ENCODE peak calls at places on chromosome 4, in five cellular contexts. C is prostate gland, P is Calu3, Y is heart left ventricle, Z is neural crest cell. V is an unnamed sample.

GRCh38 chr4:1329408-1330371 is 17.3 kb upstream of the UVSSA start:
- DNase-seq in Y (peak), P (peak), C (no peak), Z (no peak), V (no peak)

GRCh38 chr4:124684301-124684700 is 28.2 kb downstream of the ANKRD50 start:
- DNase-seq in C (no peak), Y (no peak), Z (no peak), P (no peak), V (no peak)

GRCh38 chr4:996030-996993 is 3.1 kb upstream of the SLC26A1 start:
- DNase-seq in C (no peak), P (no peak), Z (no peak), Y (no peak), V (no peak)

GRCh38 chr4:3122081-3122563 is 47.6 kb downstream of the HTT start:
- DNase-seq in P (no peak), Z (no peak), Y (no peak), C (no peak), V (no peak)

GRCh38 chr4:169645627-169646026 is 25.2 kb downstream of the CLCN3 start:
- DNase-seq in P (no peak), C (no peak), Y (no peak), Z (no peak), V (no peak)

GRCh38 chr4:6420972-6421371 is 51.4 kb downstream of the PPP2R2C start:
- DNase-seq in Y (no peak), C (no peak), P (no peak), Z (no peak), V (no peak)

GRCh38 chr4:77007358-77008230 is 58.0 kb downstream of the SEPTIN11 start:
- DNase-seq in Y (peak), C (no peak), P (peak), Z (no peak), V (no peak)

GRCh38 chr4:139582044-139582443 is 26.0 kb upstream of the SETD7 start:
- DNase-seq in P (no peak), Z (no peak), C (no peak), Y (no peak), V (no peak)

GRCh38 chr4:140257461-140258305 is 103.7 kb upstream of the MAML3 start:
- DNase-seq in Y (no peak), P (no peak), Z (no peak), C (no peak), V (no peak)

GRCh38 chr4:7342223-7342576 is 92.5 kb downstream of the PSAPL1 start:
- DNase-seq in P (no peak), Y (no peak), C (no peak), Z (no peak), V (no peak)

GRCh38 chr4:687048-687974 is 1.6 kb downstream of the SLC49A3 start:
- DNase-seq in P (peak), Y (peak), C (no peak), Z (no peak), V (no peak)

GRCh38 chr4:11467931-11468330 is 39.2 kb upstream of the HS3ST1 start:
- DNase-seq in P (no peak), Z (no peak), Y (no peak), C (no peak), V (no peak)

GRCh38 chr4:176927664-176928063 is 134.9 kb upstream of the VEGFC start:
- DNase-seq in C (no peak), Y (no peak), P (no peak), Z (no peak), V (no peak)

GRCh38 chr4:8163026-8163425 is 4.4 kb upstream of the ABLIM2 start:
- DNase-seq in C (no peak), Z (no peak), Y (peak), P (no peak), V (no peak)

GRCh38 chr4:149933120-149933519 is 117.5 kb upstream of the IQCM start:
- DNase-seq in Z (no peak), C (no peak), P (no peak), Y (no peak), V (no peak)

GRCh38 chr4:86934772-86935498 is at the start of gene AFF1:
- DNase-seq in P (peak), C (peak), Y (peak), Z (peak), V (peak)

GRCh38 chr4:145840162-145840768 is 98.4 kb downstream of the ZNF827 start:
- DNase-seq in Z (no peak), C (no peak), P (peak), Y (no peak), V (no peak)

GRCh38 chr4:10589308-10589707 is 95.3 kb downstream of the CLNK start:
- DNase-seq in Z (no peak), C (no peak), Y (no peak), P (no peak), V (no peak)

GRCh38 chr4:33883111-33883510 is 2361.2 kb downstream of the ARAP2 start:
- DNase-seq in C (no peak), Z (no peak), P (no peak), Y (no peak), V (no peak)

GRCh38 chr4:20298986-20299385 is 47.3 kb downstream of the SLIT2 start:
- DNase-seq in C (no peak), Y (no peak), Z (no peak), P (no peak), V (no peak)
- TF ChIP-seq CTCF in C (no peak), Y (no peak), Z (no peak), P (no peak), V (no peak)

GRCh38 chr4:98245226-98245625 is 16.0 kb upstream of the RAP1GDS1 start:
- DNase-seq in P (no peak), Y (no peak), Z (no peak), C (no peak), V (no peak)
- TF ChIP-seq CTCF in P (no peak), Y (no peak), Z (no peak), C (no peak), V (no peak)

DNA sequence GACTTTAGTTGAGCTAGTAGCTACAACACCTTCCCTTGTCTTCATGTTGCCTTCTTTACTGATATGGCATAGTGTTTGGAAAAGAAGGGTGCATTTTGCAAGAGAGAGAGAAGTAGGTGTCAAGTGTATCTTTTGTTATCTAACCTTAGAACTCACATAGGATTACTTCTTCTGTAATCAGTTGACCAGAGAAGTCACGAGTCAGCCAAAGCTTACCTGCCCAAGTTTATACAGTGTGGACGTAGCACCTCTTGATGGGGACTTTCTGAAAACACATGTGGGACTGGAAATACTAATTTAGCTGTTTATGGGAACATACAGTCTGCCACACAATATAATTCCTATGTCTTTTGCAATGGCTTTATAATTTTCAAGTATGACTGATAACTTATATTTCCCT is 56.0 kb downstream of the UGT8 start:
- DNase-seq in P (no peak), C (no peak), Z (no peak), Y (no peak), V (no peak)
- TF ChIP-seq CTCF in P (no peak), C (no peak), Z (no peak), Y (no peak), V (no peak)

GRCh38 chr4:148704291-148704690 is 262.1 kb upstream of the NR3C2 start:
- DNase-seq in P (no peak), Y (no peak), Z (no peak), C (no peak), V (no peak)
- TF ChIP-seq CTCF in P (no peak), Y (no peak), Z (no peak), C (no peak), V (no peak)

GRCh38 chr4:60744767-60745166 is 455.4 kb upstream of the ADGRL3 start:
- DNase-seq in Y (no peak), P (no peak), C (no peak), Z (no peak), V (no peak)
- TF ChIP-seq CTCF in Y (no peak), P (no peak), C (no peak), Z (no peak), V (peak)

V was measured in osteocyte.